ENCODE peak calls at places on chromosomes 7 and 10, in ten cellular contexts. C is BE2C, K is OCI-LY7, R is tibial artery, F is thyroid gland, G is colonic mucosa, W is heart right ventricle, O is heart left ventricle, J is adrenal gland, V is upper lobe of right lung. X is an unnamed sample.

GRCh38 chr10:105974803-105975456 is 1189.6 kb downstream of the SORCS1 start:
- DNase-seq in F (peak; percentile 18), R (no peak), K (no peak), G (no peak), J (peak; percentile 51), V (no peak), W (peak; percentile 14), C (no peak), O (no peak), X (peak; percentile 75)

GRCh38 chr7:144384071-144384470 is 19.4 kb downstream of the NOBOX start:
- DNase-seq in W (no peak), G (peak; percentile 46), F (peak; percentile 18), R (peak; percentile 5), K (no peak), J (no peak), O (no peak), C (no peak), V (no peak), X (peak; percentile 45)

GRCh38 chr10:26367771-26368170 is 70.4 kb upstream of the APBB1IP start:
- DNase-seq in G (no peak), R (no peak), J (no peak), C (no peak), K (peak; percentile 63), F (peak; percentile 7), V (peak; percentile 73), O (no peak), W (peak; percentile 6), X (peak; percentile 92)

GRCh38 chr7:120735791-120736190 is 122.2 kb downstream of the TSPAN12 start:
- DNase-seq in C (no peak), V (no peak), G (no peak), W (no peak), J (no peak), F (no peak), K (no peak), R (no peak), O (no peak), X (no peak)

GRCh38 chr10:125599194-125599593 is 83.8 kb downstream of the TEX36 start:
- DNase-seq in R (no peak), K (no peak), F (no peak), V (no peak), O (no peak), W (no peak), G (no peak), J (no peak), C (no peak), X (no peak)

GRCh38 chr7:134856692-134857091 is 77.3 kb downstream of the CALD1 start:
- DNase-seq in O (no peak), V (no peak), K (no peak), J (no peak), C (no peak), G (no peak), R (no peak), W (no peak), F (no peak), X (no peak)

GRCh38 chr7:18700147-18700546 is 204.6 kb downstream of the HDAC9 start:
- DNase-seq in O (no peak), W (no peak), G (no peak), C (peak; percentile 24), K (peak; percentile 40), J (no peak), V (no peak), R (no peak), F (no peak), X (peak; percentile 78)

GRCh38 chr7:98165827-98166667 is 45.2 kb upstream of the BHLHA15 start:
- DNase-seq in F (peak; percentile 63), W (peak; percentile 55), J (peak; percentile 66), C (peak; percentile 67), V (peak; percentile 84), R (no peak), O (peak; percentile 66), K (peak; percentile 53), G (peak; percentile 78), X (peak; percentile 88)

GRCh38 chr7:64870656-64871055 is 32.4 kb upstream of the ZNF273 start:
- DNase-seq in C (no peak), K (no peak), V (no peak), O (no peak), G (peak; percentile 3), W (no peak), F (no peak), R (no peak), J (no peak), X (no peak)

GRCh38 chr10:71888623-71889387 is 37.8 kb upstream of the PSAP start:
- DNase-seq in R (peak; percentile 91), F (peak; percentile 72), G (peak; percentile 66), C (peak; percentile 85), K (peak; percentile 97), O (peak; percentile 91), W (peak; percentile 74), J (peak; percentile 85), V (peak; percentile 94), X (peak; percentile 79)

GRCh38 chr7:1925973-1926907 is 256.2 kb downstream of the ELFN1 start:
- DNase-seq in V (no peak), G (no peak), O (peak; percentile 12), F (no peak), R (no peak), C (no peak), J (no peak), W (no peak), K (no peak), X (no peak)

GRCh38 chr7:158819571-158820203 is 9.6 kb downstream of the ESYT2 start:
- DNase-seq in K (no peak), G (no peak), F (no peak), R (no peak), W (no peak), J (no peak), V (no peak), O (no peak), C (no peak), X (no peak)

GRCh38 chr7:29434405-29434804 is 129.2 kb upstream of the PRR15 start:
- DNase-seq in F (no peak), G (no peak), V (no peak), K (no peak), J (no peak), R (no peak), W (no peak), O (no peak), C (no peak), X (no peak)

GRCh38 chr10:92490387-92490786 is 83.5 kb downstream of the IDE start:
- DNase-seq in K (no peak), O (no peak), G (no peak), F (no peak), W (no peak), J (no peak), C (no peak), R (no peak), V (no peak), X (no peak)

DNA sequence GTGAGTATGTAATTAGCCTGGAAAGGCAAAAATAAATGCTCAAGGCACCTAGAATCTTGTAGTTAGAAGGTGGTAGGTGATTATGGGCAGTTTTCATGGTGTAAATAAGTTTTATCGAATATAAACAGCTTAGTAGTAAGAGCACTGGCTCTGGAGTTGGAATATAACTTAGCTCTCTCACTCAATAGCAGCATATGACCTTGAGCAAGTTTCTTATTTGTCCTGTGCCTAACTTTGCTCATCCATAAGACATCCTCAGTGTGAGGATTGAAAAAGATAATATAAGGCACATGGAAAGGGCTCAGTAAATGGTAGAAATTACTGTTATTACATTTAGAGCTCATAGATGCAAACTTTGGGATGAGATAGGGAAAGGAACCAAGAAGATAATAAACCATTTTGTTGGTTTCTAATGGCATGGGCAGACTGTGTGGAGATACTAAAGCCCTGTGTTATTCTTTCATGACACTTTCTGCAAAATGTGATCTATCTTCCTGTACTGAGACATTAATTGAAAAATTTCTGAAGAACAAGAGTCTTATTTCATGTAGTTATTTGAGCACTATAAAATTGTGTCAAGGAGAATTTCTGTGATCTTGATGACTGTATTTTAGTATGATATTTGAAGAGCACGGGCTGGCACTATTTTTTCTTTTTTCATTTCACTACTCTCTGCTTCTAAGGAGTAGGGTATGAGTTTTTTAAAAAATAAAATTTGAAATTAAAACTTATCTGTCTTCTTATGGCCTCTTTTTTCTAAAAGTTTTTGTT is 3.1 kb downstream of the SLK start:
- DNase-seq in K (no peak), O (no peak), R (no peak), W (no peak), F (no peak), G (no peak), J (no peak), C (no peak), V (no peak), X (no peak)
- H3K4me1 ChIP-seq in K (peaks cover 30% of the 10 kb centered on the region), O (peaks cover 15% of the 10 kb centered on the region), R (peaks cover 42% of the 10 kb centered on the region), W (peaks cover 42% of the 10 kb centered on the region), F (peaks cover 28% of the 10 kb centered on the region), G (peaks cover 3% of the 10 kb centered on the region), J (peaks cover 23% of the 10 kb centered on the region), C (no peaks in the 10 kb centered on the region), V (peaks cover 33% of the 10 kb centered on the region), X (no peaks in the 10 kb centered on the region)

GRCh38 chr10:49759787-49760551 is 2.2 kb downstream of the OGDHL start:
- DNase-seq in J (no peak), C (no peak), K (no peak), R (no peak), F (peak; percentile 34), O (peak; percentile 60), W (no peak), V (no peak), G (no peak), X (peak; percentile 47)
- TF ChIP-seq CTCF in J (no peak), C (no peak), K (no peak), R (no peak), F (no peak), O (no peak), W (no peak), V (no peak), G (no peak), X (no peak)

GRCh38 chr10:96306516-96306915 is 2.3 kb downstream of the DNTT start:
- DNase-seq in K (peak; percentile 88), G (no peak), V (peak; percentile 68), R (peak; percentile 70), F (peak; percentile 95), W (peak; percentile 49), J (peak; percentile 35), C (peak; percentile 8), O (peak; percentile 79), X (no peak)
- H3K4me3 ChIP-seq in K (peak overlapping the region; percentile 29), G (no peak overlapping the region), V (no peak overlapping the region), R (no peak overlapping the region), F (no peak overlapping the region), W (no peak overlapping the region), J (no peak overlapping the region), C (no peak overlapping the region), O (no peak overlapping the region), X (no peak overlapping the region)

DNA sequence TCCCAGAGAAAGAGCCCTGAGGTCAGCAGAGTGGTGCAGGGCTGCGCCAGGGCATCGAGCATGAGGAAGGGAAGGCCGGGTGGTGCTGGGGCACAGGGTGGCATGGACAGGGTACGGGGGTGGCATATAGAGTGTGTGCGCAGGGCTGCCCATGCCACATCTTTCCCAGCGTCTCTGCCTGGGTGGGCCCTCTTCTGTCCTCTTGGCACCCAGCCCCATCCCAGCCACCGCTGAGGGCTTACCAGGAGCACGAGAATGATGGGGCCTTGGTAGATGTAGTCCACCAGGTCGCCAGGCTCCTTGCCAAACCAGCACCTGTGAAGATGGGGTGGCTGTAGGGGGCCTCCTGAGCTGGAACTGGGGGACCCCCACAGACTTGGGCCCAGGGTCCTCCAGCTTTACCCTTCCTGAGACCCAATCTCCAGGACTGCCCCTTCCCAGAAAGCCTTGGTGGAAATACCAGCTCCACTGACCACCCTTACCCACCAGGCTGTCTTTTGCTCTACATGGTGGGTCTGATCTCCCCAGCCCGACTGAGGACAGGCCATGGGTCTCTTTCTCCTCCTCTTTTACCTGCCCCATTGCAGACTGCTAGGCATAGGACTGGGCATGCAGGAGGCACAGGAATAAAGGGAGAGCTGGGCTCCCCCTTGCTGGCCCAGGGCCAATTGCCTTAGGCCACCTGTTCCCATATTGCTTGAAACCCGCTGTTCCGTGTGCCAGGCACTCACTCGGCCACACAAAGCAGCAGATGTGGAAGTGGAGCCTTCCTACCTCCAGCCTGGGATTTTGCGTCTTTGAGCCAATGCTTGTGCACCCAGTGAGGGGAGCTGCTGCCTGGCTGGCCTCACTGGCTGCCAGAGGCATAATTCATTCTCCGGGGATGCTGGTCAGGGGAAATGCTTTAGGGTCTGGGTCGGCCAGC is 21.7 kb downstream of the CRHR2 start:
- DNase-seq in V (no peak), J (no peak), F (no peak), K (no peak), O (no peak), W (no peak), C (peak; percentile 72), R (peak; percentile 52), G (no peak), X (no peak)
- H3K4me1 ChIP-seq in V (no peaks in the 10 kb centered on the region), J (no peaks in the 10 kb centered on the region), F (no peaks in the 10 kb centered on the region), K (no peaks in the 10 kb centered on the region), O (no peaks in the 10 kb centered on the region), W (no peaks in the 10 kb centered on the region), C (peaks cover 15% of the 10 kb centered on the region), R (no peaks in the 10 kb centered on the region), G (no peaks in the 10 kb centered on the region), X (no peaks in the 10 kb centered on the region)

X was measured in endodermal cell.